ENCODE peak calls at places on chromosome 13, in ten cellular contexts. G is aorta, C is EL, D is AG08395, F is ureter, H is T follicular helper cell, P is caudate nucleus, M is NCI-H1417, J is GM12891, R is NCI-H1092 treated with DMSO at 0.1 percent for 48 hours. T is an unnamed sample.

GRCh38 chr13:49495783-49496762 is at the start of gene PHF11:
- DNase-seq in G (peak), C (peak), D (peak), F (peak), H (peak), P (no peak), M (no peak), J (peak), R (peak), T (peak)

GRCh38 chr13:96532804-96533203 is 442.9 kb downstream of the HS6ST3 start:
- DNase-seq in G (no peak), C (no peak), D (no peak), F (no peak), H (no peak), P (no peak), M (no peak), J (no peak), R (no peak), T (no peak)

GRCh38 chr13:113649212-113649611 is 8.8 kb downstream of the ATP4B start:
- DNase-seq in G (peak), C (no peak), D (no peak), F (no peak), H (no peak), P (no peak), M (peak), J (no peak), R (peak), T (no peak)

GRCh38 chr13:87234981-87235380 is 436.2 kb upstream of the SLITRK5 start:
- DNase-seq in G (no peak), C (no peak), D (no peak), F (no peak), H (no peak), P (no peak), M (no peak), J (no peak), R (no peak), T (no peak)

GRCh38 chr13:42762917-42763316 is 18.5 kb upstream of the FAM216B start:
- DNase-seq in G (no peak), C (peak), D (peak), F (no peak), H (no peak), P (no peak), M (no peak), J (no peak), R (no peak), T (no peak)

GRCh38 chr13:38167164-38167822 is 182.4 kb upstream of the UFM1 start:
- DNase-seq in G (no peak), C (no peak), D (no peak), F (no peak), H (no peak), P (no peak), M (no peak), J (no peak), R (no peak), T (no peak)

GRCh38 chr13:100465558-100465957 is 123.0 kb downstream of the GGACT start:
- DNase-seq in G (no peak), C (no peak), D (no peak), F (no peak), H (no peak), P (no peak), M (no peak), J (no peak), R (no peak), T (no peak)

GRCh38 chr13:31225180-31225579 is 25.4 kb downstream of the B3GLCT start:
- DNase-seq in G (no peak), C (no peak), D (no peak), F (no peak), H (no peak), P (no peak), M (no peak), J (no peak), R (no peak), T (no peak)

GRCh38 chr13:51520524-51520923 is 63.7 kb upstream of the WDFY2 start:
- DNase-seq in G (no peak), C (peak), D (no peak), F (no peak), H (no peak), P (no peak), M (no peak), J (no peak), R (no peak), T (no peak)

GRCh38 chr13:79990048-79990447 is 350.9 kb downstream of the SPRY2 start:
- DNase-seq in G (no peak), C (no peak), D (no peak), F (no peak), H (no peak), P (no peak), M (no peak), J (no peak), R (no peak), T (no peak)

T was measured in neural crest cell.